ENCODE peak calls at places on chromosomes 6 and 20, in four cellular contexts. One of them, this sample, is unnamed.

GRCh38 chr6:111589366-111589765 is 16.3 kb downstream of the TRAF3IP2 start:
- DNase-seq in DMS153: no peak
- DNase-seq in MV-4-11: no peak
- DNase-seq in upper lobe of right lung: no peak
- DNase-seq in this sample: no peak

GRCh38 chr6:112282217-112282616 is 27.9 kb upstream of the LAMA4 start:
- DNase-seq in DMS153: no peak
- DNase-seq in MV-4-11: no peak
- DNase-seq in upper lobe of right lung: no peak
- DNase-seq in this sample: no peak

GRCh38 chr6:30490031-30490876 is 945 bp downstream of the HLA-E start:
- DNase-seq in MV-4-11: peak
- DNase-seq in upper lobe of right lung: peak
- DNase-seq in DMS153: no peak
- DNase-seq in this sample: peak

GRCh38 chr20:34083137-34083536 is 28.9 kb downstream of the EIF2S2 start:
- DNase-seq in MV-4-11: no peak
- DNase-seq in DMS153: no peak
- DNase-seq in upper lobe of right lung: peak
- DNase-seq in this sample: peak

GRCh38 chr6:32108727-32109113 is 418 bp downstream of the TNXB start:
- DNase-seq in upper lobe of right lung: no peak
- DNase-seq in DMS153: no peak
- DNase-seq in MV-4-11: no peak
- DNase-seq in this sample: no peak

GRCh38 chr6:73649783-73650182 is 4.0 kb downstream of the SLC17A5 start:
- DNase-seq in DMS153: no peak
- DNase-seq in upper lobe of right lung: no peak
- DNase-seq in MV-4-11: no peak
- DNase-seq in this sample: no peak

GRCh38 chr6:135094403-135094821 is 39.8 kb upstream of the HBS1L start:
- DNase-seq in MV-4-11: peak
- DNase-seq in upper lobe of right lung: no peak
- DNase-seq in DMS153: no peak
- DNase-seq in this sample: no peak

GRCh38 chr20:19328676-19329075 is 116.2 kb downstream of the SLC24A3 start:
- DNase-seq in upper lobe of right lung: no peak
- DNase-seq in DMS153: no peak
- DNase-seq in MV-4-11: no peak
- DNase-seq in this sample: no peak

GRCh38 chr6:10678456-10678855 is 16.0 kb downstream of the C6orf52 start:
- DNase-seq in DMS153: no peak
- DNase-seq in upper lobe of right lung: no peak
- DNase-seq in MV-4-11: no peak
- DNase-seq in this sample: no peak

GRCh38 chr6:110859335-110859792 is 15.2 kb upstream of the AMD1 start:
- DNase-seq in MV-4-11: peak
- DNase-seq in DMS153: no peak
- DNase-seq in upper lobe of right lung: peak
- DNase-seq in this sample: peak

GRCh38 chr20:1761598-1761997 is 104.0 kb upstream of the SIRPG start:
- DNase-seq in MV-4-11: no peak
- DNase-seq in upper lobe of right lung: no peak
- DNase-seq in DMS153: no peak
- DNase-seq in this sample: no peak

GRCh38 chr20:61837200-61837599 is 228.5 kb downstream of the TAF4 start:
- DNase-seq in upper lobe of right lung: no peak
- DNase-seq in DMS153: no peak
- DNase-seq in MV-4-11: no peak
- DNase-seq in this sample: no peak

GRCh38 chr6:170393033-170393432 is 86.5 kb downstream of the FAM120B start:
- DNase-seq in upper lobe of right lung: no peak
- DNase-seq in MV-4-11: no peak
- DNase-seq in DMS153: no peak
- DNase-seq in this sample: no peak

GRCh38 chr6:53119772-53120409 is 28.8 kb downstream of the GCM1 start:
- DNase-seq in upper lobe of right lung: no peak
- DNase-seq in MV-4-11: peak
- DNase-seq in DMS153: peak
- DNase-seq in this sample: no peak

GRCh38 chr20:24917797-24918578 is 31.1 kb upstream of the CST7 start:
- DNase-seq in upper lobe of right lung: peak
- DNase-seq in DMS153: peak
- DNase-seq in MV-4-11: peak
- DNase-seq in this sample: no peak

GRCh38 chr6:132084811-132085509 is 133.8 kb upstream of the CCN2 start:
- DNase-seq in upper lobe of right lung: no peak
- DNase-seq in DMS153: no peak
- DNase-seq in MV-4-11: no peak
- DNase-seq in this sample: no peak

GRCh38 chr6:26311012-26311384 is 54.0 kb upstream of the BTN3A2 start:
- DNase-seq in MV-4-11: peak
- DNase-seq in DMS153: no peak
- DNase-seq in upper lobe of right lung: no peak
- DNase-seq in this sample: no peak

This sample was measured in left lobe of liver.